ENCODE peak calls at places on chromosomes 11 and 22, in ten cellular contexts. H, S, Y, C, L, K, U, X, R and J are unnamed samples.

GRCh38 chr22:45207981-45208664 is 32.6 kb downstream of the KIAA0930 start:
- DNase-seq in U (peak; percentile 69), Y (no peak), X (no peak), S (no peak), K (no peak), L (no peak), C (peak; percentile 95), R (no peak), H (peak; percentile 53), J (no peak)

GRCh38 chr11:16778286-16778685 is 39.8 kb downstream of the C11orf58 start:
- DNase-seq in X (no peak), C (no peak), Y (no peak), R (no peak), S (no peak), L (no peak), H (no peak), K (no peak), U (peak; percentile 27), J (no peak)

GRCh38 chr11:3109921-3110706 is 52.9 kb upstream of the CARS1 start:
- DNase-seq in L (no peak), H (peak; percentile 32), X (peak; percentile 72), Y (peak; percentile 45), S (peak; percentile 36), U (peak; percentile 82), K (peak; percentile 26), R (peak; percentile 53), C (no peak), J (no peak)

GRCh38 chr22:25990940-25991339 is 178.3 kb upstream of the SEZ6L start:
- DNase-seq in R (no peak), H (no peak), U (no peak), S (no peak), X (no peak), Y (no peak), K (no peak), L (no peak), C (no peak), J (no peak)

GRCh38 chr11:69166186-69167115 is 10.7 kb downstream of the SMIM38 start:
- DNase-seq in C (peak; percentile 93), L (no peak), H (no peak), S (peak; percentile 46), U (peak; percentile 62), Y (no peak), R (no peak), X (peak; percentile 19), K (no peak), J (no peak)

GRCh38 chr22:40404251-40405177 is 34.1 kb downstream of the SGSM3 start:
- DNase-seq in L (no peak), Y (no peak), S (no peak), H (no peak), C (no peak), U (no peak), K (no peak), X (no peak), R (peak; percentile 23), J (no peak)

GRCh38 chr22:20550851-20551744 is 43.7 kb downstream of the MED15 start:
- DNase-seq in R (no peak), S (peak; percentile 68), K (peak; percentile 64), Y (no peak), U (peak; percentile 82), X (no peak), L (peak; percentile 41), H (no peak), C (peak; percentile 78), J (no peak)

GRCh38 chr22:32794449-32795213 is 6.9 kb upstream of the TIMP3 start:
- DNase-seq in C (peak; percentile 54), K (no peak), L (no peak), R (no peak), H (no peak), S (no peak), U (no peak), Y (no peak), X (no peak), J (no peak)

DNA sequence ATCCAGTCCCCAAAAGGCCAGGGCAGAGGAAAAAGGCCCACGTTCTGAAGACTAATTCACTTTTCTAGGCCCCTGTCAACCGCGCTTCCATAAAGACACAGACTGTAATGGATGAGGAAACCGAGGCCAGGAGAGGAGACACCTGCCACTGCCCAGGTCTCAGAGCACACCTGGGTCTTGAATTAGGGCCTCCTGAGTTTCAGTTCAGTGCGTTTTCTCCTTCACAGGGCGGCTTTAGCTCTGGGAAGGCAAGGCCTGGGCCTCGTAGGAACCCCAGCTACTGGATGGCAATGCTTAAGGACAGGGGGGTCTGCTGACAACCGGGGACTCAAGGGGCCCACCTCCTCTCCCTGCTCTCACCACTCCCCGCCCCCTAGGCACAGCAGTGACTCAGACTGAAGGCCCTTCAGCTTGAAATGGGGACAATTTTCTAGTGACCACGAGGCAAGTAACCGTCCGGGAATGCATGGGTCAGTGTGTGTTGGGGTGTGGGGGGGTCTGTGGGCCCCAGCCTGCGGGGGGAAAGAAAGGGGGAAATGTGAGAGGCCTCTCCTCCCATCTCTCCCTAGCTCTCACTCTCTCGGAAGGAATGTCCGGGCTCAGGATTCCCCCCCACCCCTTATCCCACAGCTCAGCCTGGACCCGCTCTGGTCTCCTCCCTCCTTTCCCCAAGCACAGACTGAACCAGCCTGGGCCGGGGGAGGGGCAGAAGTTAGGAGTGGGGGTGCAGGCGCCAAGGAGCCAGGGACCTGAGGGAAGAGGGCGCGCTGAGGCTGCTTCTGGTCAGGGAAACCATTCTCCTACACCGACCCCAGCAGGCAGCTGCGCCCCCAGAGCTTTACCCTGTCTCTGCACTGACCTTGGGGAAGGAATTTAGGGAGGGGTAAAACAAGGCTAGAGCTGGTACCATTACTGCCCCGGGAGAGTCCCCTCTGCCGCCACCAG is 17.2 kb downstream of the CREB3L1 start:
- DNase-seq in X (no peak), L (no peak), K (peak; percentile 57), R (no peak), S (peak; percentile 61), C (peak; percentile 97), H (no peak), Y (no peak), U (no peak), J (no peak)
- TF ChIP-seq POLR2A in X (no peak), L (no peak), K (no peak), R (no peak), S (no peak), C (no peak), H (no peak), Y (no peak), U (no peak), J (no peak)

GRCh38 chr11:680970-681369 is 14.1 kb downstream of the DEAF1 start:
- DNase-seq in L (no peak), H (no peak), C (no peak), R (no peak), X (no peak), K (no peak), S (no peak), U (no peak), Y (no peak), J (no peak)

GRCh38 chr11:678297-678696 is 16.7 kb downstream of the DEAF1 start:
- DNase-seq in U (no peak), R (no peak), C (no peak), S (no peak), K (no peak), L (no peak), X (no peak), H (no peak), Y (no peak), J (no peak)

GRCh38 chr11:674406-674805 is 20.6 kb downstream of the DEAF1 start:
- DNase-seq in K (no peak), S (no peak), H (no peak), R (no peak), L (no peak), U (no peak), C (no peak), Y (no peak), X (no peak), J (no peak)

GRCh38 chr11:680476-680875 is 14.5 kb downstream of the DEAF1 start:
- DNase-seq in H (no peak), L (no peak), C (no peak), R (no peak), K (no peak), U (peak; percentile 84), Y (no peak), S (no peak), X (no peak), J (no peak)

DNA sequence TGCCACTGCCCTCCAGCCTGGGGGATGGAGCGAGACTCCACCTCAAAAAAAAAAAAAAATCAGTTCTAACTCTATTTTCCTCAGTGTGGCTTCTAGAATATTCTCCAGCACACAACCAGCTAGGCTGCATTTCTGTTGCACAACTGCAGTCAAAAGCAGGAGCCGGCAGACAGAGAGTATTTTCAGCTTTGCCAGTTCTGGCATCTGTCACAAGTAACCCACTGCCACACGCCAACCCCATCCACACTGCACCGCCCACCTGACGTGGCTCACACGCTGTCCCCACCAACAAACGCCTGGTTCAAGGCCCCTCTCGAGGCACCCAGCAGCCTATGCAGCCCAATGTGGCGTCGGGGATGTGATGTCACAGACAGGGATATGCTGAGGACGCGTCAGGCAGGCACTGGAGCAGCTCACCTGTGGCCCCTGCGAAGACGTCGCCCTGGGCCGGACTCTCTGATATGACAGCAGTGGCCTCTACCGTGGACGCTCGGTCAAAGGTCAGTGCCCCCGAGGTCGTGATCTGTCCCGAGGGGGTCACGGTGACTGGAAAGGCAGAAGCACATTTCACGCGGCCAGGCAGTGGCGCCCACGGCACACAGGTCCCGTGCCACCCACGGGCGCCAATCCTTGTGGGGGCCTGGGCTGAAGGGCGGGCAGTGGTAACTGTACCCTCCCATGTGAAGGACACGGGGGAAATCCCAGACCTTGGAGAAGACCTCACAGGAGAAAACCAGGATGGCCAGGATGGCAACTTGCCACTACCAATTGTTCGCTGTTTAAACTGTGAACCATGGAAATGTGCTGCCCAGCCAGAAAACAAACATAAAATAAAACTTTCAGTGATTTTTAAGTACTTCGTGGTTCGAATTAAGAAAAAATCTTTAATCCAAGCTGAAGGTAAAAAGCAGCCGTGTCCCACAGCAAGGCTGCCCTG is 15.5 kb downstream of the DEAF1 start:
- DNase-seq in L (no peak), K (no peak), R (peak; percentile 71), X (no peak), S (no peak), C (no peak), U (no peak), Y (no peak), H (no peak), J (no peak)
- H3K36me3 ChIP-seq in L (no peaks in the 10 kb centered on the region), K (no peaks in the 10 kb centered on the region), R (peaks cover 4% of the 10 kb centered on the region), X (peaks cover 50% of the 10 kb centered on the region), S (no peaks in the 10 kb centered on the region), C (peaks cover 46% of the 10 kb centered on the region), U (peaks cover 36% of the 10 kb centered on the region), Y (no peaks in the 10 kb centered on the region), H (no peaks in the 10 kb centered on the region), J (peaks cover 20% of the 10 kb centered on the region)

DNA sequence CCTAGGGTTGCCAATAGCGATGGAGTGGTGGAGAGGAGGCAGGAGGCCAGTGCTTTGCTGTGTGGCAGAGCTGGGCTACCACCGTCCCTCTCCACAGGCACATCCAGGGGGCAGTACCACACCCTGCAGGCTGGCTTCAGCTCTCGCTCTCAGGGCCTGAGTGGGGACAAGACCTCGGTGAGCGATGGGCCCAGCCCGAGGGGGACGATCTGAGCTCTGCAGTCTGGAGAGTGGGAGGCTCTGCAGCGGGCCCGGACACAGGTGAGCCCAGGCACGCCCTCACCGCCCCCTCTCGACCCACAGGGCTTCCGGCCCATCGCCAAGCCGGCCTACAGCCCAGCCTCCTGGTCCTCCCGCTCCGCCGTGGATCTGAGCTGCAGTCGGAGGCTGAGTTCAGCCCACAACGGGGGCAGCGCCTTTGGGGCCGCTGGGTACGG is 2.5 kb downstream of the PKP3 start:
- DNase-seq in U (peak; percentile 81), S (no peak), Y (no peak), K (no peak), L (no peak), X (no peak), H (no peak), R (no peak), C (no peak), J (no peak)
- TF ChIP-seq POLR2A in U (no peak), S (no peak), Y (no peak), K (no peak), L (no peak), X (no peak), H (no peak), R (no peak), C (no peak), J (no peak)

GRCh38 chr11:20110908-20111669 is 49.2 kb downstream of the DBX1 start:
- DNase-seq in K (peak; percentile 38), C (peak; percentile 85), L (peak; percentile 30), U (no peak), H (peak; percentile 35), S (no peak), R (peak; percentile 53), X (peak; percentile 74), Y (peak; percentile 55), J (no peak)

GRCh38 chr11:20102393-20102792 is 57.9 kb downstream of the DBX1 start:
- DNase-seq in L (no peak), R (no peak), Y (no peak), S (no peak), C (no peak), H (no peak), X (no peak), U (no peak), K (no peak), J (no peak)

GRCh38 chr11:20103281-20103680 is 57.0 kb downstream of the DBX1 start:
- DNase-seq in H (no peak), U (no peak), X (no peak), Y (no peak), R (no peak), L (no peak), K (no peak), S (no peak), C (no peak), J (no peak)

GRCh38 chr11:20109731-20110445 is 50.4 kb downstream of the DBX1 start:
- DNase-seq in C (peak; percentile 24), R (no peak), H (no peak), Y (no peak), K (no peak), S (no peak), L (no peak), U (no peak), X (no peak), J (no peak)

GRCh38 chr11:20105427-20105826 is 54.8 kb downstream of the DBX1 start:
- DNase-seq in U (no peak), X (no peak), K (no peak), S (no peak), H (no peak), C (no peak), L (no peak), R (no peak), Y (no peak), J (no peak)
- H3K36me3 ChIP-seq in U (no peaks in the 10 kb centered on the region), X (peaks cover 14% of the 10 kb centered on the region), K (no peaks in the 10 kb centered on the region), S (no peaks in the 10 kb centered on the region), H (no peaks in the 10 kb centered on the region), C (peaks cover 55% of the 10 kb centered on the region), L (no peaks in the 10 kb centered on the region), R (peaks cover 56% of the 10 kb centered on the region), Y (no peaks in the 10 kb centered on the region), J (peaks cover 21% of the 10 kb centered on the region)